ENCODE peak calls at places on chromosomes 2 and 18, in nine cellular contexts. One of them, this sample, is unnamed.

GRCh38 chr2:135792401-135793152 is 44.4 kb downstream of the LCT start:
- DNase-seq in caudate nucleus: no peak
- DNase-seq in mesendoderm: no peak
- DNase-seq in adrenal gland: no peak
- DNase-seq in left ventricle myocardium inferior: no peak
- DNase-seq in neural progenitor cell: no peak
- DNase-seq in pancreas: peak; percentile 44
- DNase-seq in naive thymus-derived CD4-positive, alpha-beta T cell: no peak
- DNase-seq in tibial artery: no peak
- DNase-seq in this sample: no peak

GRCh38 chr18:32048507-32049091 is 30.0 kb downstream of the RNF125 start:
- DNase-seq in tibial artery: peak; percentile 72
- DNase-seq in caudate nucleus: no peak
- DNase-seq in naive thymus-derived CD4-positive, alpha-beta T cell: no peak
- DNase-seq in left ventricle myocardium inferior: peak; percentile 27
- DNase-seq in pancreas: peak; percentile 24
- DNase-seq in neural progenitor cell: no peak
- DNase-seq in adrenal gland: peak; percentile 32
- DNase-seq in mesendoderm: peak; percentile 21
- DNase-seq in this sample: no peak

GRCh38 chr2:74552914-74553811 is 579 bp downstream of the LOXL3 start:
- DNase-seq in neural progenitor cell: peak; percentile 76
- DNase-seq in caudate nucleus: no peak
- DNase-seq in pancreas: peak; percentile 51
- DNase-seq in left ventricle myocardium inferior: no peak
- DNase-seq in naive thymus-derived CD4-positive, alpha-beta T cell: no peak
- DNase-seq in tibial artery: no peak
- DNase-seq in mesendoderm: peak; percentile 51
- DNase-seq in adrenal gland: peak; percentile 66
- DNase-seq in this sample: no peak

GRCh38 chr2:63078852-63079606 is 28.4 kb downstream of the OTX1 start:
- DNase-seq in naive thymus-derived CD4-positive, alpha-beta T cell: no peak
- DNase-seq in mesendoderm: peak; percentile 73
- DNase-seq in left ventricle myocardium inferior: no peak
- DNase-seq in neural progenitor cell: peak; percentile 20
- DNase-seq in pancreas: no peak
- DNase-seq in caudate nucleus: no peak
- DNase-seq in adrenal gland: no peak
- DNase-seq in tibial artery: no peak
- DNase-seq in this sample: no peak

GRCh38 chr18:13982136-13982535 is 66.8 kb upstream of the MC2R start:
- DNase-seq in caudate nucleus: no peak
- DNase-seq in mesendoderm: peak; percentile 90
- DNase-seq in pancreas: no peak
- DNase-seq in left ventricle myocardium inferior: no peak
- DNase-seq in adrenal gland: no peak
- DNase-seq in naive thymus-derived CD4-positive, alpha-beta T cell: no peak
- DNase-seq in neural progenitor cell: peak; percentile 52
- DNase-seq in tibial artery: no peak
- DNase-seq in this sample: no peak

GRCh38 chr2:201735486-201735885 is 37.0 kb upstream of the MPP4 start:
- DNase-seq in tibial artery: no peak
- DNase-seq in mesendoderm: no peak
- DNase-seq in caudate nucleus: no peak
- DNase-seq in pancreas: no peak
- DNase-seq in left ventricle myocardium inferior: no peak
- DNase-seq in adrenal gland: no peak
- DNase-seq in naive thymus-derived CD4-positive, alpha-beta T cell: no peak
- DNase-seq in neural progenitor cell: no peak
- DNase-seq in this sample: no peak

GRCh38 chr18:398866-399637 is 101.4 kb downstream of the COLEC12 start:
- DNase-seq in pancreas: no peak
- DNase-seq in neural progenitor cell: no peak
- DNase-seq in adrenal gland: no peak
- DNase-seq in mesendoderm: no peak
- DNase-seq in tibial artery: no peak
- DNase-seq in caudate nucleus: no peak
- DNase-seq in naive thymus-derived CD4-positive, alpha-beta T cell: no peak
- DNase-seq in left ventricle myocardium inferior: no peak
- DNase-seq in this sample: no peak

GRCh38 chr2:9394816-9395215 is 28.5 kb downstream of the ITGB1BP1 start:
- DNase-seq in mesendoderm: no peak
- DNase-seq in tibial artery: no peak
- DNase-seq in pancreas: no peak
- DNase-seq in caudate nucleus: no peak
- DNase-seq in left ventricle myocardium inferior: no peak
- DNase-seq in adrenal gland: no peak
- DNase-seq in naive thymus-derived CD4-positive, alpha-beta T cell: no peak
- DNase-seq in neural progenitor cell: no peak
- DNase-seq in this sample: no peak

GRCh38 chr2:70728128-70728527 is 39.9 kb downstream of the ADD2 start:
- DNase-seq in caudate nucleus: no peak
- DNase-seq in adrenal gland: no peak
- DNase-seq in neural progenitor cell: no peak
- DNase-seq in pancreas: no peak
- DNase-seq in naive thymus-derived CD4-positive, alpha-beta T cell: no peak
- DNase-seq in left ventricle myocardium inferior: no peak
- DNase-seq in mesendoderm: peak; percentile 98
- DNase-seq in tibial artery: no peak
- DNase-seq in this sample: no peak

GRCh38 chr2:42223822-42224268 is 54.7 kb downstream of the EML4 start:
- DNase-seq in naive thymus-derived CD4-positive, alpha-beta T cell: no peak
- DNase-seq in mesendoderm: no peak
- DNase-seq in neural progenitor cell: no peak
- DNase-seq in tibial artery: no peak
- DNase-seq in caudate nucleus: no peak
- DNase-seq in adrenal gland: no peak
- DNase-seq in left ventricle myocardium inferior: no peak
- DNase-seq in pancreas: no peak
- DNase-seq in this sample: no peak

GRCh38 chr18:49849331-49850217 is 36.2 kb upstream of the ACAA2 start:
- DNase-seq in adrenal gland: no peak
- DNase-seq in neural progenitor cell: peak; percentile 53
- DNase-seq in mesendoderm: peak; percentile 97
- DNase-seq in caudate nucleus: no peak
- DNase-seq in pancreas: no peak
- DNase-seq in tibial artery: no peak
- DNase-seq in left ventricle myocardium inferior: peak; percentile 31
- DNase-seq in naive thymus-derived CD4-positive, alpha-beta T cell: no peak
- DNase-seq in this sample: no peak

GRCh38 chr2:46862430-46862829 is 53.2 kb downstream of the MCFD2 start:
- DNase-seq in caudate nucleus: no peak
- DNase-seq in neural progenitor cell: no peak
- DNase-seq in adrenal gland: no peak
- DNase-seq in mesendoderm: no peak
- DNase-seq in tibial artery: no peak
- DNase-seq in naive thymus-derived CD4-positive, alpha-beta T cell: no peak
- DNase-seq in pancreas: no peak
- DNase-seq in left ventricle myocardium inferior: no peak
- DNase-seq in this sample: no peak

GRCh38 chr2:107093426-107093957 is 207.5 kb upstream of the ST6GAL2 start:
- DNase-seq in naive thymus-derived CD4-positive, alpha-beta T cell: no peak
- DNase-seq in tibial artery: no peak
- DNase-seq in left ventricle myocardium inferior: no peak
- DNase-seq in adrenal gland: no peak
- DNase-seq in caudate nucleus: no peak
- DNase-seq in mesendoderm: peak; percentile 92
- DNase-seq in neural progenitor cell: no peak
- DNase-seq in pancreas: no peak
- DNase-seq in this sample: no peak

GRCh38 chr2:38416296-38417036 is 39.4 kb upstream of the ATL2 start:
- DNase-seq in neural progenitor cell: no peak
- DNase-seq in mesendoderm: no peak
- DNase-seq in left ventricle myocardium inferior: no peak
- DNase-seq in adrenal gland: no peak
- DNase-seq in tibial artery: no peak
- DNase-seq in pancreas: no peak
- DNase-seq in naive thymus-derived CD4-positive, alpha-beta T cell: no peak
- DNase-seq in caudate nucleus: no peak
- DNase-seq in this sample: no peak

GRCh38 chr2:174692256-174692830 is 71.9 kb downstream of the CHRNA1 start:
- DNase-seq in left ventricle myocardium inferior: no peak
- DNase-seq in neural progenitor cell: no peak
- DNase-seq in caudate nucleus: peak; percentile 55
- DNase-seq in mesendoderm: no peak
- DNase-seq in pancreas: no peak
- DNase-seq in adrenal gland: no peak
- DNase-seq in naive thymus-derived CD4-positive, alpha-beta T cell: no peak
- DNase-seq in tibial artery: peak; percentile 33
- DNase-seq in this sample: peak; percentile 77

GRCh38 chr2:18045230-18045629 is 166.8 kb downstream of the KCNS3 start:
- DNase-seq in caudate nucleus: no peak
- DNase-seq in tibial artery: no peak
- DNase-seq in adrenal gland: no peak
- DNase-seq in neural progenitor cell: no peak
- DNase-seq in left ventricle myocardium inferior: no peak
- DNase-seq in mesendoderm: no peak
- DNase-seq in pancreas: no peak
- DNase-seq in naive thymus-derived CD4-positive, alpha-beta T cell: no peak
- DNase-seq in this sample: no peak

GRCh38 chr2:234676859-234677450 is 180.1 kb upstream of the ARL4C start:
- DNase-seq in adrenal gland: no peak
- DNase-seq in neural progenitor cell: peak; percentile 78
- DNase-seq in left ventricle myocardium inferior: no peak
- DNase-seq in naive thymus-derived CD4-positive, alpha-beta T cell: no peak
- DNase-seq in caudate nucleus: no peak
- DNase-seq in pancreas: no peak
- DNase-seq in mesendoderm: no peak
- DNase-seq in tibial artery: no peak
- DNase-seq in this sample: no peak

DNA sequence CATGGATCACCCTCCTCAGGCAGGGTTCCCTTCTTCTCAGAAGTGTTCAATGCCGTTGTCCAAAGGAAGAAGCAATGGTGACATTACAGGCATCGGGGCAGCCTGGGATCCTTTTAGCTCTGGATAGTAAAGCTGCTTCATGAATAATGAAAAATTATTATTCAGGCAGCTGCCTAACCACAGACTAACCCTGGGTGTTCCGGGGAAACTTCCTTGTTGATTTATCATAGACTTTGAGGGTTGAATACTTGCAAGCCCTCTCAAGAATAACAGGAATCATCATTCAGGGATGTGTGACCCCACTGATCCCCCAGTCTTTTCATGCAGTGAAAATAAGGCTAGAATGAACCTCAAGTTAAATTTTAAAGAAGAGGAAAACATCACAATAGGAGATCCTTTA is 419.4 kb downstream of the MEIS1 start:
- DNase-seq in pancreas: no peak
- DNase-seq in adrenal gland: no peak
- DNase-seq in mesendoderm: no peak
- DNase-seq in naive thymus-derived CD4-positive, alpha-beta T cell: no peak
- DNase-seq in caudate nucleus: no peak
- DNase-seq in tibial artery: no peak
- DNase-seq in neural progenitor cell: no peak
- DNase-seq in left ventricle myocardium inferior: no peak
- DNase-seq in this sample: no peak
- H3K27ac ChIP-seq in pancreas: no peak overlapping the region
- H3K27ac ChIP-seq in adrenal gland: peak overlapping the region; percentile 42
- H3K27ac ChIP-seq in mesendoderm: no peak overlapping the region
- H3K27ac ChIP-seq in naive thymus-derived CD4-positive, alpha-beta T cell: no peak overlapping the region
- H3K27ac ChIP-seq in caudate nucleus: no peak overlapping the region
- H3K27ac ChIP-seq in tibial artery: no peak overlapping the region
- H3K27ac ChIP-seq in neural progenitor cell: no peak overlapping the region
- H3K27ac ChIP-seq in left ventricle myocardium inferior: no peak overlapping the region
- H3K27ac ChIP-seq in this sample: no peak overlapping the region

DNA sequence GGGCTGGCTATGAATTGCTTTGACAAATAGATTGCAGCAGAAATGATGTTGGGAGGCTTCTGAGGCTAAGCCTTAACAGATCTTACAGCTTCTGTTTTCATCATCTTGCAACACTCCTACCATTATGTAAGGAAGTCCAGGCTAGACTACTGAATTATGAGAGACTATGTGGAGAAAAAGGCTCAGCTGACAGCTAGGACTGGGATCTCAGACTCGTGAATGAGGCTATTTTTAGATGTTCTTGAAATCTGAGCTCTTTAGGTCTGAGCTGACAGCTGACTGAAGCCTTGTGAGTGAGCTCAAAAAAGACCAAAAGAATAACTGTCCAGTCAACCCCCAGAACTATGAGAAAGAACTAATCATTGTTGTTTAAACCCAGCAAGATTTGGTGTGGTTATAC is 70.3 kb downstream of the VWC2L start:
- DNase-seq in neural progenitor cell: peak; percentile 5
- DNase-seq in naive thymus-derived CD4-positive, alpha-beta T cell: no peak
- DNase-seq in mesendoderm: no peak
- DNase-seq in left ventricle myocardium inferior: no peak
- DNase-seq in tibial artery: no peak
- DNase-seq in pancreas: no peak
- DNase-seq in adrenal gland: no peak
- DNase-seq in caudate nucleus: no peak
- DNase-seq in this sample: no peak
- H3K27ac ChIP-seq in neural progenitor cell: no peak overlapping the region
- H3K27ac ChIP-seq in naive thymus-derived CD4-positive, alpha-beta T cell: no peak overlapping the region
- H3K27ac ChIP-seq in mesendoderm: no peak overlapping the region
- H3K27ac ChIP-seq in left ventricle myocardium inferior: peak overlapping the region; percentile 82
- H3K27ac ChIP-seq in tibial artery: peak overlapping the region; percentile 52
- H3K27ac ChIP-seq in pancreas: no peak overlapping the region
- H3K27ac ChIP-seq in adrenal gland: no peak overlapping the region
- H3K27ac ChIP-seq in caudate nucleus: no peak overlapping the region
- H3K27ac ChIP-seq in this sample: peak overlapping the region; percentile 23

DNA sequence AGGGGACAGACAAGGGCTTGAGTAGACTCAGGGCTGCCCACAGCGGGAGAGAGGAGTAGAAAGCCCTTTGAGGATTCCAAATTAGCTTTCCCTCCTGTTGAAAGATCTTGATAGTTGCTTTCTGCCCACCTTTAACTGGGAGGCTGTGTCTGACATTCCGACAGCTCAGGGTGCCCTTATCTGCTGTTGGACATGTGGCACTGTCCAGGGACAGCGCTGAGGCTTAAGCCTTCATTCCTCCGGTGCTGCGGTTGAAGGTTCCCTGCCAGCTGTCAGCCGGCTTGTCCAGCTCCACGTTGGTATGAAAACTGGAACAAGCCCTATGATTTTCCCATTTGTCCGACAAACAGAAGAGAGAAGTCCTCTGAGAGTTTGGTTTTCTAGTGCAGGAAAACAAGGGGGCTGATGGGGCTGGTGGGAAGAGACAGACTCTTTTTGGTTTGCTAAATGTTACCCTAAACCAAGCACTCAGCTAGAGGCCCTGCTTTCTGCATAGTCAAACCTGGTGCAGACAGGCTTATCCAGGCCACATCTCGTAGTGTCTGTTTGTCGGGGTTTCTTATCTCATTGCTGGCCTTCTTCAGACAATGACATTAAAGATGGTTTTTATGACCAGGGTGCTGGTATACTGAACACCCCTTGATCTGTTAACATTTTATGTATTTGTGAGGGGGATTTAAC is 24.5 kb downstream of the GREB1 start:
- DNase-seq in tibial artery: no peak
- DNase-seq in pancreas: no peak
- DNase-seq in adrenal gland: peak; percentile 9
- DNase-seq in neural progenitor cell: no peak
- DNase-seq in mesendoderm: no peak
- DNase-seq in left ventricle myocardium inferior: no peak
- DNase-seq in naive thymus-derived CD4-positive, alpha-beta T cell: no peak
- DNase-seq in caudate nucleus: no peak
- DNase-seq in this sample: no peak
- H3K27ac ChIP-seq in tibial artery: no peak overlapping the region
- H3K27ac ChIP-seq in pancreas: no peak overlapping the region
- H3K27ac ChIP-seq in adrenal gland: no peak overlapping the region
- H3K27ac ChIP-seq in neural progenitor cell: peak overlapping the region; percentile 34
- H3K27ac ChIP-seq in mesendoderm: peak overlapping the region; percentile 15
- H3K27ac ChIP-seq in left ventricle myocardium inferior: peak overlapping the region; percentile 63
- H3K27ac ChIP-seq in naive thymus-derived CD4-positive, alpha-beta T cell: no peak overlapping the region
- H3K27ac ChIP-seq in caudate nucleus: no peak overlapping the region
- H3K27ac ChIP-seq in this sample: no peak overlapping the region

GRCh38 chr2:27322766-27323591 is at the start of gene MPV17:
- DNase-seq in naive thymus-derived CD4-positive, alpha-beta T cell: peak; percentile 87
- DNase-seq in left ventricle myocardium inferior: peak; percentile 91
- DNase-seq in adrenal gland: peak; percentile 96
- DNase-seq in mesendoderm: peak; percentile 97
- DNase-seq in caudate nucleus: peak; percentile 91
- DNase-seq in tibial artery: peak; percentile 89
- DNase-seq in neural progenitor cell: peak; percentile 93
- DNase-seq in pancreas: peak; percentile 95
- DNase-seq in this sample: peak; percentile 81
- H3K27ac ChIP-seq in naive thymus-derived CD4-positive, alpha-beta T cell: peak within 1 kb of the TSS; percentile 95
- H3K27ac ChIP-seq in left ventricle myocardium inferior: peak within 1 kb of the TSS; percentile 96
- H3K27ac ChIP-seq in adrenal gland: peak within 1 kb of the TSS; percentile 99
- H3K27ac ChIP-seq in mesendoderm: peak within 1 kb of the TSS; percentile 70
- H3K27ac ChIP-seq in caudate nucleus: peak within 1 kb of the TSS; percentile 87
- H3K27ac ChIP-seq in tibial artery: peak within 1 kb of the TSS; percentile 81
- H3K27ac ChIP-seq in neural progenitor cell: peak within 1 kb of the TSS; percentile 40
- H3K27ac ChIP-seq in pancreas: peak within 1 kb of the TSS; percentile 93
- H3K27ac ChIP-seq in this sample: peak within 1 kb of the TSS; percentile 92

This sample was measured in substantia nigra.